ENCODE peak calls at places on chromosomes 5 and 9, in eight cellular contexts. Q is HEK293T, U is left lung, F is NCI-H187, R is AML-193, E is HepG2, D is psoas muscle, H is NAMALWA. A is an unnamed sample.
A peak's percentile ranks its signal among the peaks of the same experiment; 100 is the strongest.

GRCh38 chr9:127751269-127752054 is 16.4 kb upstream of the TOR2A start:
- DNase-seq in D (no peak), F (no peak), R (no peak), E (no peak), U (no peak), H (no peak), Q (no peak), A (no peak)

GRCh38 chr5:93162201-93162654 is 418.8 kb downstream of the NR2F1-AS1 start:
- DNase-seq in F (peak; percentile 6), R (no peak), Q (peak; percentile 11), E (no peak), H (no peak), U (no peak), D (no peak), A (no peak)

GRCh38 chr9:133598978-133599377 is 10.2 kb downstream of the FAM163B start:
- DNase-seq in H (no peak), Q (no peak), U (peak; percentile 43), F (no peak), R (no peak), E (no peak), D (no peak), A (no peak)

GRCh38 chr9:74742792-74743389 is 144.8 kb downstream of the TRPM6 start:
- DNase-seq in U (no peak), Q (peak; percentile 50), R (peak; percentile 1), E (peak; percentile 2), H (peak; percentile 50), D (no peak), F (no peak), A (no peak)

GRCh38 chr9:21682981-21683380 is 119.5 kb upstream of the MTAP start:
- DNase-seq in H (no peak), Q (no peak), R (no peak), F (no peak), D (no peak), U (no peak), E (no peak), A (no peak)

GRCh38 chr9:27602954-27603353 is 29.7 kb upstream of the C9orf72 start:
- DNase-seq in D (no peak), E (no peak), H (no peak), F (no peak), U (no peak), Q (no peak), R (no peak), A (no peak)

GRCh38 chr9:78354324-78354973 is 57.5 kb downstream of the PSAT1 start:
- DNase-seq in U (no peak), Q (no peak), E (peak; percentile 81), D (no peak), H (no peak), R (no peak), F (no peak), A (no peak)

GRCh38 chr5:179373101-179373934 is 28.1 kb upstream of the ADAMTS2 start:
- DNase-seq in Q (no peak), E (no peak), H (no peak), D (no peak), F (no peak), U (no peak), R (no peak), A (no peak)

GRCh38 chr5:126044111-126044668 is 379.0 kb upstream of the GRAMD2B start:
- DNase-seq in D (no peak), U (no peak), H (no peak), F (peak; percentile 29), Q (peak; percentile 28), R (no peak), E (no peak), A (no peak)

GRCh38 chr5:94326579-94326978 is 291.8 kb downstream of the KIAA0825 start:
- DNase-seq in H (no peak), R (no peak), U (no peak), D (no peak), E (peak; percentile 8), F (no peak), Q (no peak), A (no peak)

GRCh38 chr5:90227688-90228087 is 181.9 kb downstream of the CETN3 start:
- DNase-seq in F (no peak), H (no peak), E (no peak), R (no peak), U (no peak), Q (no peak), D (no peak), A (no peak)

GRCh38 chr9:113960748-113961147 is 84.6 kb downstream of the ZNF618 start:
- DNase-seq in F (no peak), Q (no peak), H (no peak), R (no peak), E (no peak), D (no peak), U (no peak), A (no peak)

GRCh38 chr5:180377556-180378197 is 24.5 kb upstream of the GFPT2 start:
- DNase-seq in Q (no peak), D (no peak), F (no peak), H (no peak), E (no peak), R (no peak), U (peak; percentile 41), A (no peak)

GRCh38 chr5:14369780-14370179 is 211.8 kb upstream of the OTULINL start:
- DNase-seq in R (no peak), Q (no peak), F (no peak), U (no peak), D (no peak), H (no peak), E (no peak), A (no peak)

GRCh38 chr9:136974834-136975535 is 2.3 kb upstream of the PTGDS start:
- DNase-seq in U (no peak), Q (no peak), E (no peak), H (no peak), R (no peak), F (no peak), D (no peak), A (no peak)

GRCh38 chr9:13377286-13377925 is 97.9 kb upstream of the MPDZ start:
- DNase-seq in U (no peak), D (no peak), Q (no peak), H (no peak), R (no peak), F (no peak), E (no peak), A (no peak)

GRCh38 chr5:60668715-60669304 is 31.2 kb downstream of the DEPDC1B start:
- DNase-seq in F (peak; percentile 7), E (peak; percentile 33), D (no peak), U (no peak), R (peak; percentile 49), H (peak; percentile 53), Q (no peak), A (no peak)

GRCh38 chr9:125142560-125143376 is 560 bp downstream of the SCAI start:
- DNase-seq in Q (no peak), F (no peak), E (no peak), H (peak; percentile 47), R (no peak), U (peak; percentile 84), D (no peak), A (no peak)

GRCh38 chr5:129996896-129997295 is 92.6 kb downstream of the CHSY3 start:
- DNase-seq in Q (no peak), D (no peak), R (no peak), H (no peak), E (no peak), U (no peak), F (no peak), A (no peak)

GRCh38 chr5:152688561-152689274 is 283.6 kb upstream of the NMUR2 start:
- DNase-seq in H (no peak), F (no peak), E (no peak), R (no peak), U (no peak), Q (no peak), D (no peak), A (no peak)

GRCh38 chr5:40401965-40402364 is 277.8 kb upstream of the PTGER4 start:
- DNase-seq in R (peak; percentile 28), F (no peak), H (no peak), U (no peak), E (no peak), D (no peak), Q (no peak), A (no peak)

GRCh38 chr5:135308752-135309151 is 90.3 kb downstream of the MACROH2A1 start:
- DNase-seq in H (no peak), Q (no peak), F (no peak), U (no peak), E (peak; percentile 78), D (no peak), R (no peak), A (no peak)

GRCh38 chr9:134258332-134258731 is 67.9 kb upstream of the RXRA start:
- DNase-seq in E (no peak), F (no peak), U (peak; percentile 66), D (no peak), Q (no peak), R (no peak), H (no peak), A (no peak)

GRCh38 chr9:69932901-69933300 is 110.7 kb upstream of the MAMDC2 start:
- DNase-seq in Q (peak; percentile 13), D (no peak), R (peak; percentile 16), U (no peak), F (no peak), E (peak; percentile 36), H (peak; percentile 45), A (no peak)

GRCh38 chr9:76215066-76215465 is 179.2 kb downstream of the RFK start:
- DNase-seq in U (no peak), H (no peak), E (no peak), F (no peak), Q (no peak), D (no peak), R (no peak), A (no peak)

GRCh38 chr5:140182075-140182709 is 7.2 kb downstream of the CYSTM1 start:
- DNase-seq in D (no peak), R (no peak), E (no peak), F (no peak), H (no peak), U (no peak), Q (no peak), A (no peak)

GRCh38 chr5:136174021-136174659 is 18.8 kb downstream of the SMIM32 start:
- DNase-seq in E (peak; percentile 67), F (no peak), Q (peak; percentile 55), U (no peak), D (no peak), H (peak; percentile 60), R (peak; percentile 62), A (no peak)

GRCh38 chr9:35774907-35775635 is 16.3 kb upstream of the NPR2 start:
- DNase-seq in D (peak; percentile 27), E (no peak), R (no peak), F (no peak), U (no peak), H (no peak), Q (no peak), A (no peak)

GRCh38 chr5:177329883-177330282 is 18.2 kb upstream of the MXD3 start:
- DNase-seq in D (no peak), F (no peak), E (no peak), R (no peak), U (peak; percentile 21), Q (no peak), H (no peak), A (no peak)

GRCh38 chr5:110362252-110362651 is 364.2 kb downstream of the TMEM232 start:
- DNase-seq in Q (no peak), H (no peak), U (no peak), F (no peak), E (no peak), D (no peak), R (no peak), A (no peak)